ENCODE peak calls at places on chromosomes 16 and 17, in seven cellular contexts. K is A549, V is WTC11, P is fibroblast of gingiva, H is gastrocnemius medialis, T is hepatic stellate cell, G is fibroblast of the conjunctiva. W is an unnamed sample.

GRCh38 chr17:46192484-46193245 is 564 bp downstream of the KANSL1 start:
- DNase-seq in H (peak; percentile 63), K (peak; percentile 89), G (peak; percentile 62), V (peak; percentile 61), P (peak; percentile 59), T (peak; percentile 70), W (peak; percentile 66)

GRCh38 chr17:29412780-29413565 is 22.8 kb downstream of the TAOK1 start:
- DNase-seq in H (no peak), P (peak; percentile 69), G (peak; percentile 17), K (no peak), V (no peak), T (peak; percentile 64), W (no peak)

GRCh38 chr16:56789360-56789759 is 59.4 kb downstream of the NUP93 start:
- DNase-seq in V (no peak), G (no peak), H (peak; percentile 2), K (peak; percentile 41), P (peak; percentile 29), T (peak; percentile 24), W (no peak)

GRCh38 chr16:56539667-56540066 is 19.8 kb upstream of the BBS2 start:
- DNase-seq in P (no peak), V (no peak), G (no peak), K (no peak), T (no peak), H (no peak), W (no peak)

GRCh38 chr17:27296427-27296979 is 2.6 kb downstream of the WSB1 start:
- DNase-seq in P (peak; percentile 82), T (peak; percentile 60), H (no peak), K (peak; percentile 28), V (no peak), G (peak; percentile 38), W (no peak)

GRCh38 chr17:79338589-79338988 is 264.0 kb downstream of the ENGASE start:
- DNase-seq in G (no peak), V (no peak), P (peak; percentile 19), H (no peak), T (no peak), K (peak; percentile 32), W (no peak)

GRCh38 chr16:48628359-48628985 is 18.5 kb upstream of the N4BP1 start:
- DNase-seq in P (no peak), V (no peak), H (no peak), G (no peak), K (no peak), T (no peak), W (no peak)

GRCh38 chr16:82843606-82844271 is 217.0 kb downstream of the CDH13 start:
- DNase-seq in V (no peak), P (no peak), K (no peak), G (no peak), T (no peak), H (no peak), W (no peak)

GRCh38 chr17:64736804-64737492 is 74.8 kb upstream of the SMURF2 start:
- DNase-seq in G (no peak), P (peak; percentile 64), T (no peak), V (peak; percentile 56), H (no peak), K (no peak), W (no peak)

GRCh38 chr17:46012506-46013079 is 13.5 kb downstream of the STH start:
- DNase-seq in V (no peak), P (no peak), K (no peak), H (no peak), G (no peak), T (no peak), W (no peak)

GRCh38 chr17:57704448-57704847 is 40.7 kb downstream of the CCDC182 start:
- DNase-seq in V (no peak), G (no peak), H (no peak), K (no peak), T (no peak), P (no peak), W (no peak)

GRCh38 chr16:4249546-4249945 is 7.7 kb upstream of the SRL start:
- DNase-seq in G (no peak), K (no peak), T (no peak), V (no peak), P (no peak), H (no peak), W (no peak)

GRCh38 chr17:42403150-42403549 is 14.9 kb upstream of the STAT3 start:
- DNase-seq in H (no peak), V (peak; percentile 71), P (no peak), T (no peak), K (no peak), G (no peak), W (peak; percentile 35)

GRCh38 chr17:4617590-4618356 is 23.7 kb downstream of the ALOX15 start:
- DNase-seq in H (no peak), K (no peak), P (no peak), V (no peak), T (no peak), G (no peak), W (no peak)

GRCh38 chr17:9307313-9307998 is 268.2 kb downstream of the STX8 start:
- DNase-seq in H (no peak), P (no peak), G (no peak), K (no peak), V (no peak), T (no peak), W (no peak)

GRCh38 chr16:15553313-15554088 is 89.5 kb downstream of the MARF1 start:
- DNase-seq in P (peak; percentile 39), G (no peak), V (no peak), T (no peak), K (no peak), H (no peak), W (no peak)

GRCh38 chr16:81881228-81881627 is 102.1 kb downstream of the PLCG2 start:
- DNase-seq in H (no peak), K (no peak), V (no peak), G (no peak), T (no peak), P (no peak), W (no peak)

GRCh38 chr16:379183-379960 is 2.4 kb downstream of the PGAP6 start:
- DNase-seq in V (peak; percentile 83), G (no peak), H (no peak), P (no peak), T (no peak), K (no peak), W (no peak)

GRCh38 chr17:81735181-81736102 is 23.4 kb downstream of the SLC25A10 start:
- DNase-seq in V (no peak), H (no peak), P (no peak), K (peak; percentile 63), G (no peak), T (peak; percentile 90), W (no peak)

GRCh38 chr16:83532634-83533033 is 275.1 kb upstream of the HSBP1 start:
- DNase-seq in P (no peak), V (no peak), H (no peak), K (no peak), T (no peak), G (no peak), W (no peak)

GRCh38 chr17:71316498-71316897 is 804.3 kb upstream of the SOX9 start:
- DNase-seq in H (no peak), G (no peak), T (no peak), K (no peak), V (no peak), P (no peak), W (no peak)